ENCODE peak calls at places on chromosome 10, in four cellular contexts. One of them, this sample, is unnamed.

GRCh38 chr10:93461807-93462178 is 20.3 kb downstream of the MYOF start:
- DNase-seq in SK-N-SH: no peak
- DNase-seq in GM23248: peak; percentile 71
- DNase-seq in HCT116: peak; percentile 65
- DNase-seq in this sample: no peak

GRCh38 chr10:58823983-58824382 is 311.3 kb downstream of the BICC1 start:
- DNase-seq in SK-N-SH: no peak
- DNase-seq in GM23248: no peak
- DNase-seq in HCT116: no peak
- DNase-seq in this sample: no peak

GRCh38 chr10:89516149-89516832 is 19.1 kb downstream of the SLC16A12 start:
- DNase-seq in SK-N-SH: no peak
- DNase-seq in GM23248: peak; percentile 82
- DNase-seq in HCT116: no peak
- DNase-seq in this sample: no peak

GRCh38 chr10:75662715-75663114 is 231.3 kb downstream of the LRMDA start:
- DNase-seq in SK-N-SH: no peak
- DNase-seq in GM23248: peak; percentile 48
- DNase-seq in HCT116: no peak
- DNase-seq in this sample: no peak

GRCh38 chr10:97028126-97028831 is 157.5 kb downstream of the SLIT1 start:
- DNase-seq in SK-N-SH: no peak
- DNase-seq in GM23248: peak; percentile 65
- DNase-seq in HCT116: no peak
- DNase-seq in this sample: no peak

GRCh38 chr10:110436554-110437350 is 61.0 kb upstream of the DUSP5 start:
- DNase-seq in SK-N-SH: no peak
- DNase-seq in GM23248: no peak
- DNase-seq in HCT116: no peak
- DNase-seq in this sample: no peak

GRCh38 chr10:90197766-90198165 is 496.4 kb downstream of the KIF20B start:
- DNase-seq in SK-N-SH: no peak
- DNase-seq in GM23248: peak; percentile 5
- DNase-seq in HCT116: no peak
- DNase-seq in this sample: no peak

GRCh38 chr10:48671914-48672595 is 12.6 kb upstream of the WDFY4 start:
- DNase-seq in SK-N-SH: no peak
- DNase-seq in GM23248: no peak
- DNase-seq in HCT116: no peak
- DNase-seq in this sample: no peak

GRCh38 chr10:34124522-34125035 is 690.5 kb downstream of the PARD3 start:
- DNase-seq in SK-N-SH: no peak
- DNase-seq in GM23248: peak; percentile 77
- DNase-seq in HCT116: peak; percentile 88
- DNase-seq in this sample: no peak

GRCh38 chr10:45420453-45421192 is 46.6 kb downstream of the ALOX5 start:
- DNase-seq in SK-N-SH: no peak
- DNase-seq in GM23248: peak; percentile 32
- DNase-seq in HCT116: no peak
- DNase-seq in this sample: peak; percentile 92

GRCh38 chr10:64952042-64952441 is 1430.8 kb downstream of the REEP3 start:
- DNase-seq in SK-N-SH: no peak
- DNase-seq in GM23248: no peak
- DNase-seq in HCT116: no peak
- DNase-seq in this sample: no peak

GRCh38 chr10:63478564-63478963 is 12.8 kb upstream of the JMJD1C start:
- DNase-seq in SK-N-SH: no peak
- DNase-seq in GM23248: no peak
- DNase-seq in HCT116: no peak
- DNase-seq in this sample: no peak

GRCh38 chr10:34723746-34724145 is 91.3 kb downstream of the PARD3 start:
- DNase-seq in SK-N-SH: peak; percentile 47
- DNase-seq in GM23248: peak; percentile 86
- DNase-seq in HCT116: no peak
- DNase-seq in this sample: peak; percentile 78

GRCh38 chr10:78424721-78425120 is 391.1 kb downstream of the RPS24 start:
- DNase-seq in SK-N-SH: no peak
- DNase-seq in GM23248: no peak
- DNase-seq in HCT116: peak; percentile 41
- DNase-seq in this sample: no peak

GRCh38 chr10:88156341-88156740 is 292.9 kb downstream of the PTEN start:
- DNase-seq in SK-N-SH: no peak
- DNase-seq in GM23248: peak; percentile 65
- DNase-seq in HCT116: no peak
- DNase-seq in this sample: no peak

GRCh38 chr10:73906524-73907447 is 4.1 kb upstream of the PLAU start:
- DNase-seq in SK-N-SH: no peak
- DNase-seq in GM23248: peak; percentile 97
- DNase-seq in HCT116: peak; percentile 91
- DNase-seq in this sample: no peak

GRCh38 chr10:95610727-95611126 is 45.8 kb downstream of the ALDH18A1 start:
- DNase-seq in SK-N-SH: no peak
- DNase-seq in GM23248: no peak
- DNase-seq in HCT116: no peak
- DNase-seq in this sample: no peak

GRCh38 chr10:9657530-9657929 is 1360.1 kb upstream of the CELF2 start:
- DNase-seq in SK-N-SH: no peak
- DNase-seq in GM23248: no peak
- DNase-seq in HCT116: no peak
- DNase-seq in this sample: no peak

GRCh38 chr10:116521424-116522305 is 24.1 kb upstream of the PNLIP start:
- DNase-seq in SK-N-SH: peak; percentile 66
- DNase-seq in GM23248: peak; percentile 58
- DNase-seq in HCT116: peak; percentile 62
- DNase-seq in this sample: peak; percentile 55

GRCh38 chr10:31031666-31032514 is at the start of gene ZNF438:
- DNase-seq in SK-N-SH: peak; percentile 98
- DNase-seq in GM23248: peak; percentile 98
- DNase-seq in HCT116: peak; percentile 80
- DNase-seq in this sample: peak; percentile 93

GRCh38 chr10:31032515-31033132 is 959 bp upstream of the ZNF438 start:
- DNase-seq in SK-N-SH: no peak
- DNase-seq in GM23248: no peak
- DNase-seq in HCT116: no peak
- DNase-seq in this sample: no peak

GRCh38 chr10:31031205-31031665 is 430 bp downstream of the ZNF438 start:
- DNase-seq in SK-N-SH: no peak
- DNase-seq in GM23248: peak; percentile 90
- DNase-seq in HCT116: no peak
- DNase-seq in this sample: no peak

GRCh38 chr10:31030216-31030615 is 1.4 kb downstream of the ZNF438 start:
- DNase-seq in SK-N-SH: no peak
- DNase-seq in GM23248: peak; percentile 47
- DNase-seq in HCT116: no peak
- DNase-seq in this sample: no peak

DNA sequence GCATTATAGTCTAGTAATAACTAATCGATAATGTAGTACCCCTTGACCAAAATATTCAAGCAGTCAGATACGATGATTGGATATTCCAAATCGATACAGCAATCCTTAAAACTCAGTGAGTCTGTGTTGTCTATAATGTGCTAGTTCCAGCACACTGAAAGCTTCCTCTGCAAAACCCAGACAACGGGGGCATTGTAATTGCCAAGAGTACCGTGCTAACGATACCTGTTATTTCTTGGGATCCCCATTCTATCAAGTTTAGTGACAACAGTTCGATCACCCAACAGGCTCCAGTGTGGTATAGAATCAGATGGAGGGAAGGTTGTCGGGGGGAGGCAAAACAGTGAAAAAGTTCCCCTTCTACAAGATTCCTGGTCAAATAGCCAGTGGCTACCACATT is 865 bp downstream of the ZNF438 start:
- DNase-seq in SK-N-SH: no peak
- DNase-seq in GM23248: no peak
- DNase-seq in HCT116: no peak
- DNase-seq in this sample: no peak
- H3K9ac ChIP-seq in SK-N-SH: peak overlapping the region; percentile 93
- H3K9ac ChIP-seq in GM23248: peak overlapping the region; percentile 97
- H3K9ac ChIP-seq in HCT116: peak overlapping the region; percentile 72
- H3K9ac ChIP-seq in this sample: no peak overlapping the region

DNA sequence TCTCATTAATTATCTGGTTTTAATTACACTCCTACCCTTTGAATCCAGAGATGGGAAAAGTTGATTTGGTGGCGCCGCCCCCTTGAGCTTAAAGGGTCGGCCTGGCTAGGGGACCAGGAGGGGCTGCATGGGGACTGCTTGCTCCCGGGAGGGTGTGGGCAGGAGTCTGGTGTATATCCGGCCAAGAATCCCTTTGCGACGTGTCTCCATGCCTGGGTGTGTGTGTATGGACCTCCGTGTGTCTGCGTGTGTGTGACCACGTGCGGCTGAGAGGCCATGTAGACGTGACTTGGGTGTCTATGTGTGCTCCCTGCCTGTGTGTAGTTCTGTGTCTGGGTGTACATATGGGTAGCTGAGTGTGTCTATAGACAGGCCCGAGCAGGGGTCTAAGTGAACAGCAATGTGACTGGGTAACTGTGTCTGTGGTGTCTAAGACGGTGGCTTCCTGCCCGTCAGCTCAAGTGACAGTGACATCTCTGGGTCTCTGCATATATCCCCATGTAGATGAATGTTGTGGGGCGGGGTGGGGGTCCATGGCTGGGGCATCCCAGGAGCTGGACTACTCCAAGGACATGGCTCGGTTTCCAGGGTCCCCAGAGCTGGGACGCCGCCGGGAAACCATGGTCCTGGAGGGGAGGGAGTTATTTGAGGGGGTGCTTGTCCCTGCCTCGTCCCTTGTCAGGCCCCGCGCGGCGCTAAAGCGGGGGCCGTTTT is 10.7 kb downstream of the LBX1 start:
- DNase-seq in SK-N-SH: peak; percentile 47
- DNase-seq in GM23248: no peak
- DNase-seq in HCT116: no peak
- DNase-seq in this sample: no peak
- H3K9me2 ChIP-seq in SK-N-SH: no peaks in the 10 kb centered on the region
- H3K9me2 ChIP-seq in GM23248: no peaks in the 10 kb centered on the region
- H3K9me2 ChIP-seq in HCT116: no peaks in the 10 kb centered on the region
- H3K9me2 ChIP-seq in this sample: no peaks in the 10 kb centered on the region

DNA sequence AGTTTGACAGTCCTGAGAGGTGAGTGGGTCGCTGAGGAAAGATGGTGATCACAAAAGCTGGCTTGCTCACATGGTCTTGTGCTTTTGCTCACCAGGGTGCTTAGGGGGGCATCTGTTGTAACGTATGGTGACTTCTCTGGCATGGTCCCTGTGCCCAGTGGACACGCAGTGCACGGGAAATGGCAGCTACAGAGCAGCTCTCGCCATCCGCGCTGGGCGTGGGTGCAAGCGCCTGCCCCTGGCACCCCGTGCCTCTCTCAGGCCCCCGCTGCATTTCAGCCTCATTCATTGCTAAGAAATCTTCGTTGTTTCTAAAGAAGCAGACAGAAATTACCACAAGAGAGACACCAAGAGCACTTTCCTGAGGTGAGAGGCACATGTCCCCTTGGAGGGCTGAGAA is 101.2 kb downstream of the FANK1 start:
- DNase-seq in SK-N-SH: no peak
- DNase-seq in GM23248: no peak
- DNase-seq in HCT116: no peak
- DNase-seq in this sample: no peak
- TF ChIP-seq EZH2phosphoT487 in SK-N-SH: no peak
- TF ChIP-seq EZH2phosphoT487 in GM23248: no peak
- TF ChIP-seq EZH2phosphoT487 in HCT116: no peak
- TF ChIP-seq EZH2phosphoT487 in this sample: no peak

GRCh38 chr10:59880976-59881510 is 25.3 kb downstream of the CCDC6 start:
- DNase-seq in SK-N-SH: no peak
- DNase-seq in GM23248: no peak
- DNase-seq in HCT116: no peak
- DNase-seq in this sample: no peak

GRCh38 chr10:59881640-59882039 is 24.7 kb downstream of the CCDC6 start:
- DNase-seq in SK-N-SH: no peak
- DNase-seq in GM23248: no peak
- DNase-seq in HCT116: no peak
- DNase-seq in this sample: no peak

GRCh38 chr10:59878915-59879314 is 27.4 kb downstream of the CCDC6 start:
- DNase-seq in SK-N-SH: no peak
- DNase-seq in GM23248: no peak
- DNase-seq in HCT116: no peak
- DNase-seq in this sample: no peak

GRCh38 chr10:59879363-59879935 is 26.9 kb downstream of the CCDC6 start:
- DNase-seq in SK-N-SH: no peak
- DNase-seq in GM23248: no peak
- DNase-seq in HCT116: no peak
- DNase-seq in this sample: no peak

DNA sequence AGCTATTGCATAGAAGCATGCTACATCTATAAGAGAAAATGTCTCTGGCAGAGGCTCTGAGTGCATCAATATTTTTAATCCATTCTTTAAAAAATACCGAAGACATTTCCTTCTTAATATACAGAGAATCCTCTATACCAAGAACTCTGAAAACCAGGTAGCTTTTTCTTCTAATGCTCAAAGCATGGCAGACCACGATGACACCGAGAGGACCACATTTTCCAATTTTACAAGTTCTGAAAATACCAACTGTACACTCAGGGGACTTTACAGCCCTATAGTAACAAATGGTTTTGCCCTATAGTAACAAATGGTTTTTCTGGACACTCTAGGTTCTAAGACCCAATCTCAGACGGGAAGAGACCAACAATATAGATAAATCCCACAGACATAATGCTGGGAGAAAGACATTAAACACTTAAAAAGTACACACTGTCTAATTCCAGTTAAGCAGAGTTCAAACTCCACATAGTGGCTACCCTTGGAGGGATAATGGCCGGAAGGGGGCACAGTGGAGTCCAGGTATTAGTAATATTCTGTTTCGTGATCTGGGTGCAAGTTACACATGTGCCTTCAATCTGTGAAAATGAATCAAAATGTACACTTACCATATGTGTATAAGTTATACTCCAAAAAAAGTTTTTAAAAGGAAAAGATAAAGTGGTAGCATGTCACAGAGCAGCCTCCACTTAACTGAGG is 26.2 kb downstream of the CCDC6 start:
- DNase-seq in SK-N-SH: no peak
- DNase-seq in GM23248: no peak
- DNase-seq in HCT116: no peak
- DNase-seq in this sample: no peak
- H3K9ac ChIP-seq in SK-N-SH: no peak overlapping the region
- H3K9ac ChIP-seq in GM23248: no peak overlapping the region
- H3K9ac ChIP-seq in HCT116: no peak overlapping the region
- H3K9ac ChIP-seq in this sample: no peak overlapping the region

GRCh38 chr10:101814466-101815041 is 3.7 kb downstream of the OGA start:
- DNase-seq in SK-N-SH: no peak
- DNase-seq in GM23248: peak; percentile 58
- DNase-seq in HCT116: no peak
- DNase-seq in this sample: peak; percentile 38
- H3K9me2 ChIP-seq in SK-N-SH: no peaks in the 10 kb centered on the region
- H3K9me2 ChIP-seq in GM23248: no peaks in the 10 kb centered on the region
- H3K9me2 ChIP-seq in HCT116: no peaks in the 10 kb centered on the region
- H3K9me2 ChIP-seq in this sample: no peaks in the 10 kb centered on the region

This sample was measured in MM.1S.